ENCODE peak calls at places on chromosomes 12 and 14, in seven cellular contexts. N is fibroblast of lung, E is MM.1S, I is PC-3, L is H1, V is endothelial cell of umbilical vein, S is HepG2. B is an unnamed sample.

GRCh38 chr12:111248221-111248620 is 120.7 kb downstream of the PHETA1 start:
- DNase-seq in N (no peak), E (no peak), I (peak; percentile 73), L (no peak), V (no peak), S (no peak), B (no peak)

GRCh38 chr12:52570511-52570910 is 3.1 kb downstream of the KRT74 start:
- DNase-seq in N (no peak), E (no peak), I (no peak), L (no peak), V (no peak), S (no peak), B (no peak)

GRCh38 chr12:52041695-52042123 is 9.5 kb upstream of the NR4A1 start:
- DNase-seq in N (peak; percentile 59), E (peak; percentile 1), I (no peak), L (no peak), V (no peak), S (no peak), B (peak; percentile 69)

GRCh38 chr14:51395361-51395849 is 155.4 kb downstream of the TMX1 start:
- DNase-seq in N (peak; percentile 85), E (no peak), I (peak; percentile 71), L (no peak), V (peak; percentile 91), S (no peak), B (no peak)

GRCh38 chr12:57223191-57224165 is 6.0 kb upstream of the SHMT2 start:
- DNase-seq in N (no peak), E (no peak), I (no peak), L (no peak), V (no peak), S (no peak), B (no peak)

GRCh38 chr12:6553051-6553868 is 2.6 kb downstream of the IFFO1 start:
- DNase-seq in N (peak; percentile 80), E (no peak), I (no peak), L (no peak), V (no peak), S (no peak), B (no peak)

GRCh38 chr14:67694791-67695393 is 672 bp downstream of the RDH11 start:
- DNase-seq in N (peak; percentile 92), E (peak; percentile 73), I (peak; percentile 96), L (peak; percentile 67), V (peak; percentile 90), S (peak; percentile 92), B (peak; percentile 78)

GRCh38 chr14:75257241-75257640 is 21.4 kb upstream of the FOS start:
- DNase-seq in N (no peak), E (no peak), I (peak; percentile 72), L (no peak), V (peak; percentile 72), S (no peak), B (no peak)

GRCh38 chr12:89225401-89225800 is 126.9 kb downstream of the DUSP6 start:
- DNase-seq in N (peak; percentile 22), E (no peak), I (peak; percentile 86), L (no peak), V (peak; percentile 50), S (no peak), B (peak; percentile 87)

GRCh38 chr12:89244536-89244935 is 107.8 kb downstream of the DUSP6 start:
- DNase-seq in N (peak; percentile 48), E (peak; percentile 80), I (no peak), L (no peak), V (peak; percentile 68), S (no peak), B (peak; percentile 64)

GRCh38 chr12:106901276-106901675 is 54.4 kb upstream of the TMEM263 start:
- DNase-seq in N (no peak), E (no peak), I (no peak), L (no peak), V (no peak), S (no peak), B (no peak)

GRCh38 chr12:77225373-77225772 is 160.0 kb upstream of the E2F7 start:
- DNase-seq in N (no peak), E (no peak), I (no peak), L (no peak), V (no peak), S (peak; percentile 36), B (no peak)

GRCh38 chr12:42145552-42146215 is 1.0 kb upstream of the GXYLT1 start:
- DNase-seq in N (no peak), E (no peak), I (peak; percentile 4), L (no peak), V (peak; percentile 6), S (no peak), B (no peak)

GRCh38 chr12:25458047-25458552 is 95.0 kb downstream of the LMNTD1 start:
- DNase-seq in N (peak; percentile 96), E (no peak), I (peak; percentile 93), L (no peak), V (peak; percentile 91), S (peak; percentile 7), B (no peak)

GRCh38 chr12:131137836-131138637 is 184.3 kb downstream of the ADGRD1 start:
- DNase-seq in N (no peak), E (no peak), I (peak; percentile 65), L (no peak), V (no peak), S (no peak), B (no peak)

GRCh38 chr14:63800083-63800482 is 52.7 kb upstream of the SYNE2 start:
- DNase-seq in N (no peak), E (no peak), I (no peak), L (no peak), V (no peak), S (no peak), B (no peak)

GRCh38 chr12:26032719-26033241 is 74.3 kb downstream of the RASSF8 start:
- DNase-seq in N (no peak), E (no peak), I (peak; percentile 49), L (no peak), V (no peak), S (no peak), B (no peak)

GRCh38 chr14:98022541-98023520 is 1225.6 kb downstream of the VRK1 start:
- DNase-seq in N (no peak), E (no peak), I (no peak), L (no peak), V (no peak), S (no peak), B (no peak)

GRCh38 chr14:104798300-104799238 is 2.3 kb upstream of the ZBTB42 start:
- DNase-seq in N (no peak), E (no peak), I (no peak), L (no peak), V (no peak), S (no peak), B (no peak)

GRCh38 chr14:92492261-92492660 is 21.3 kb upstream of the RIN3 start:
- DNase-seq in N (no peak), E (no peak), I (no peak), L (no peak), V (no peak), S (no peak), B (no peak)

GRCh38 chr12:94267530-94267877 is 119.1 kb downstream of the PLXNC1 start:
- DNase-seq in N (no peak), E (no peak), I (no peak), L (no peak), V (no peak), S (no peak), B (no peak)

DNA sequence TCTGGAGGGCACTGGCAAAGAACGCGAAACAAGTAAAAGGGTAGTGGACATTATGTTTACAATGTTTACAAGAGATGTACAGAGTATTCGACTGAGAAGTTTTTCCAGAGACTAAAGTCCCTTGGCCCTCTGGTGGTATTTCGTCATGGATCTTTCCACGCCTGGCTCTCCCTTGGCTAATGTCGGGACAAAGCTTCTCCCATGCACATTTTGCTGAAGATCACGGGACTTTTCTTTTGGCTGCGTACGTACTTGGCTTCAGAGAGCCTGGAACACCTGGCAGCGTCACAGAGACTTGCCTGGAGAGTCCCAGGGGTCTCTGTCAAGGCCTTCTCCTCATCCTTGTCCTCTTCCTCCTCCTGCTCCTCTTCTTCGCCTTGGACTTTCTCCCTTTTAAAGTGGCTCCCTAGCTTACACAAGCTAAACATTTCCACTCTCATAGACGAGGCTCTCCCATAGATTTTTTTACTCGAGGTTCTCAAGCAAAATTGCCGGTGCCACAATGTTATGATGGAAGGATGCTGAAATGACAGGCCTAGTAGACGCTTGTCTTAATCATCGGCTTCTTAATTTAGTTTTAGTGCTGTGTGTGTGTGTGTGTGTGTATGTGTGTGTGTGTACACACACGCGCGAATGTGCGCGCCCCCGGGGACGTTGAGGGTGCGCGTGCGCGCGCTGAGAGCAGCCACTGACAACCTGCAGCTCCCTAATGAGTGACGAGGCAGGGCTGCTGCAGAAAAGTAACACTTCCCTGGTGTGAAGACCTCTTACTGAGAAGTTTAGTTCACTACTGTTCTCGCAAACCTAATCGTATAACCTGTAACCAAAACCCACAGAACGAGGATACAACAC is 4.9 kb upstream of the FOXG1 start:
- DNase-seq in N (no peak), E (no peak), I (no peak), L (no peak), V (no peak), S (no peak), B (no peak)
- TF ChIP-seq EZH2 in N (peak; percentile 42), E (no peak), I (no peak), L (peak; percentile 94), V (no peak), S (no peak), B (no peak)

GRCh38 chr14:33850826-33851225 is 100.0 kb downstream of the EGLN3 start:
- DNase-seq in N (no peak), E (no peak), I (no peak), L (no peak), V (no peak), S (no peak), B (no peak)
- H2AFZ ChIP-seq in N (no peak overlapping the region), E (no peak overlapping the region), I (no peak overlapping the region), L (peak overlapping the region; percentile 13), V (no peak overlapping the region), S (peak overlapping the region; percentile 3), B (no peak overlapping the region)

DNA sequence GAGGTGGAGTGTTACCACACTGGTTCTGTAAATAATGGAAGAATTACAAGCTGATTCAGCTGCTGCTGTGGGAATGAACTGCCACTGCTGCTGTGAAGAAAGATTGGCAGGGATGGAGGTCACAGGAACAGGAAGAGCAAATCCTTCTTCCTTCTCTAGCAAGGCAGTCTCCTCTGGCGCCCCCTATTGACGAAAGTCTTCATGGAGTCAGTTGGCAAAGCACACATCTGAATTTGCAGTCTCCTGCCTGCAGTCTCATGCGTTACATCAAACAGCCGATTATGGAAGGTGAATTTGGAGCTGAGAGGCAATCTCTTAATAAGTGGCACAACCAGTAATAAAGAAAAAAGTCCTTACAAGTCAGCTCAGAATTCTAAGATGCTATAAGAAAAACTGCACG is 106.0 kb upstream of the TMTC1 start:
- DNase-seq in N (peak; percentile 72), E (no peak), I (peak; percentile 60), L (peak; percentile 44), V (peak; percentile 25), S (peak; percentile 4), B (peak; percentile 21)
- TF ChIP-seq CTCF in N (peak; percentile 42), E (peak; percentile 51), I (peak; percentile 82), L (peak; percentile 93), V (peak; percentile 39), S (peak; percentile 44), B (peak; percentile 55)

DNA sequence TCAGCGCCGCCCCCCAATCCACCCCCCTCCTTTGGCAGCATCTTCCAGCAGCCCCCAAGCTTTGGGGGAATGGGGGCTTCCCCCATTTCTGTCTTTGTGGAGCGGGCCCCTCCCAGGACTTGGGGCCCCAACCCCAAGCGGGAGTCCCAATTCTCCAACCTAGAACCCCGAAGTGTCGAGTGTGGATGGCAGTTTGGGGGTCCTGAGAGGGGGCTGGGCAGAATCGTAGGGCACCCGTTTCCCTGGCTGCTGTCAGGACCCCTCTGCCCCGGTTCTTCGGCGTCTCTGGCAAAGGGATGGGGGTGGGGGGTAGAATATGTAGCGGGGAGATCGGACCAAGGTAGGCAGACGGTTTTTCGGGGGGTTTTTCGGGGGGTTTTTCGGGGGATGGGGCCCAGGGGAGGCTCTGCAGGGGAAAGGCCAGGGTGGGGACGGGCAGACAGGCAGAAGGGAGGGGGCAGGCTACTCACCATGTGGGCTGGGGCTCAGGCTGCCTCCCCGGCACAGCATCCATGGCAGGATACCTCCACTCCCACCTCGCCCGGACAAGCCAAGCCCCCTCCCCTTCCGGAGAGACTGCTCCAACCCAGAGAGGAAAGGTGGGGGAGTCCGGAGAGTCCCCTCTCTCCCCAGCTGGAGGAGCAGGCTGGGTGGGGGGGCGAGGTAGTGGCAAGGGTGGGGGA is 739 bp downstream of the JPH4 start:
- DNase-seq in N (no peak), E (no peak), I (no peak), L (no peak), V (no peak), S (no peak), B (no peak)
- TF ChIP-seq EZH2 in N (peak; percentile 9), E (no peak), I (no peak), L (no peak), V (no peak), S (no peak), B (no peak)